ENCODE peak calls at places on chromosome 13, in seven cellular contexts. C, Y, G, F, D, L and A are unnamed samples.

GRCh38 chr13:85236431-85236830 is 562.8 kb downstream of the SLITRK6 start:
- DNase-seq in C (no peak), Y (no peak), G (no peak), F (no peak), D (no peak), L (no peak), A (peak)

GRCh38 chr13:47831265-47831664 is 169.8 kb downstream of the SUCLA2 start:
- DNase-seq in C (no peak), Y (no peak), G (no peak), F (no peak), D (no peak), L (no peak), A (no peak)

GRCh38 chr13:44429311-44429710 is 55.7 kb downstream of the SERP2 start:
- DNase-seq in C (no peak), Y (no peak), G (no peak), F (no peak), D (no peak), L (no peak), A (no peak)

GRCh38 chr13:46071590-46072249 is 19.2 kb upstream of the ZC3H13 start:
- DNase-seq in C (peak), Y (no peak), G (no peak), F (no peak), D (no peak), L (no peak), A (no peak)

GRCh38 chr13:62093984-62094383 is 678.3 kb upstream of the PCDH20 start:
- DNase-seq in C (no peak), Y (no peak), G (no peak), F (no peak), D (no peak), L (no peak), A (no peak)

GRCh38 chr13:107941345-107942029 is 273.8 kb downstream of the LIG4 start:
- DNase-seq in C (no peak), Y (no peak), G (no peak), F (no peak), D (no peak), L (no peak), A (peak)

GRCh38 chr13:33764716-33765115 is 53.2 kb upstream of the RFC3 start:
- DNase-seq in C (no peak), Y (no peak), G (no peak), F (no peak), D (no peak), L (peak), A (no peak)

GRCh38 chr13:27607125-27607524 is 13.2 kb downstream of the LNX2 start:
- DNase-seq in C (no peak), Y (no peak), G (no peak), F (no peak), D (no peak), L (peak), A (peak)

GRCh38 chr13:98478134-98479129 is 98.5 kb downstream of the STK24 start:
- DNase-seq in C (no peak), Y (no peak), G (no peak), F (no peak), D (no peak), L (no peak), A (no peak)

GRCh38 chr13:42894765-42895181 is 97.3 kb downstream of the EPSTI1 start:
- DNase-seq in C (no peak), Y (peak), G (no peak), F (no peak), D (no peak), L (no peak), A (no peak)

GRCh38 chr13:48775804-48776203 is 122.1 kb downstream of the CYSLTR2 start:
- DNase-seq in C (no peak), Y (no peak), G (no peak), F (no peak), D (no peak), L (no peak), A (no peak)

GRCh38 chr13:41864658-41865057 is 96.3 kb downstream of the VWA8 start:
- DNase-seq in C (no peak), Y (no peak), G (no peak), F (no peak), D (no peak), L (no peak), A (no peak)

GRCh38 chr13:33483471-33483870 is 197.9 kb upstream of the STARD13 start:
- DNase-seq in C (no peak), Y (no peak), G (no peak), F (no peak), D (no peak), L (no peak), A (no peak)

GRCh38 chr13:40635315-40635995 is 31.0 kb downstream of the FOXO1 start:
- DNase-seq in C (no peak), Y (no peak), G (no peak), F (no peak), D (no peak), L (no peak), A (no peak)

GRCh38 chr13:100604909-100605308 is 16.3 kb upstream of the GGACT start:
- DNase-seq in C (no peak), Y (no peak), G (no peak), F (no peak), D (no peak), L (no peak), A (no peak)

GRCh38 chr13:41496420-41497234 is 39.3 kb downstream of the RGCC start:
- DNase-seq in C (no peak), Y (no peak), G (no peak), F (no peak), D (no peak), L (no peak), A (no peak)

GRCh38 chr13:78022164-78022877 is 103.7 kb upstream of the EDNRB start:
- DNase-seq in C (peak), Y (no peak), G (no peak), F (no peak), D (no peak), L (peak), A (no peak)

GRCh38 chr13:79404985-79405384 is 1.1 kb downstream of the RBM26 start:
- DNase-seq in C (peak), Y (peak), G (no peak), F (no peak), D (no peak), L (no peak), A (no peak)